ENCODE peak calls at places on chromosomes 7 and 10, in four cellular contexts. E, X, T and D are unnamed samples.

GRCh38 chr7:114008696-114009095 is 89.9 kb upstream of the PPP1R3A start:
- DNase-seq in E (no peak), X (no peak), T (no peak), D (no peak)

GRCh38 chr10:91042069-91042468 is 121.2 kb upstream of the ANKRD1 start:
- DNase-seq in E (no peak), X (no peak), T (no peak), D (no peak)

GRCh38 chr7:17186745-17187144 is 111.7 kb upstream of the AHR start:
- DNase-seq in E (no peak), X (no peak), T (no peak), D (no peak)

GRCh38 chr7:156947120-156947843 is 2.2 kb upstream of the NOM1 start:
- DNase-seq in E (peak), X (no peak), T (peak), D (no peak)

GRCh38 chr7:73612598-73613269 is 11.6 kb downstream of the MLXIPL start:
- DNase-seq in E (peak), X (no peak), T (peak), D (no peak)

GRCh38 chr7:25856056-25856780 is 295.8 kb upstream of the NFE2L3 start:
- DNase-seq in E (no peak), X (no peak), T (peak), D (no peak)

GRCh38 chr10:77601488-77601887 is 36.1 kb downstream of the KCNMA1 start:
- DNase-seq in E (no peak), X (no peak), T (no peak), D (no peak)

GRCh38 chr10:65423043-65423442 is 1502.8 kb upstream of the LRRTM3 start:
- DNase-seq in E (no peak), X (no peak), T (no peak), D (no peak)

GRCh38 chr7:7522421-7522820 is 13.3 kb downstream of the COL28A1 start:
- DNase-seq in E (no peak), X (no peak), T (no peak), D (no peak)

GRCh38 chr7:153939177-153939576 is 113.0 kb upstream of the DPP6 start:
- DNase-seq in E (no peak), X (no peak), T (no peak), D (no peak)

GRCh38 chr10:71512794-71513379 is 116.2 kb downstream of the CDH23 start:
- DNase-seq in E (peak), X (no peak), T (no peak), D (no peak)

GRCh38 chr7:74026406-74027123 is 1.4 kb upstream of the ELN start:
- DNase-seq in E (peak), X (no peak), T (peak), D (peak)

GRCh38 chr7:140062118-140062527 is 628 bp downstream of the PARP12 start:
- DNase-seq in E (no peak), X (no peak), T (peak), D (no peak)
- TF ChIP-seq SP1 in E (no peak), X (no peak), T (no peak), D (no peak)

GRCh38 chr7:125127304-125127703 is 197.7 kb upstream of the POT1 start:
- DNase-seq in E (no peak), X (no peak), T (no peak), D (no peak)
- TF ChIP-seq FOXM1 in E (no peak), X (no peak), T (no peak), D (no peak)

GRCh38 chr10:59177862-59178235 is 1.4 kb downstream of the PHYHIPL start:
- DNase-seq in E (no peak), X (no peak), T (no peak), D (no peak)

GRCh38 chr10:59177031-59177861 is 803 bp downstream of the PHYHIPL start:
- DNase-seq in E (peak), X (no peak), T (no peak), D (peak)

GRCh38 chr10:59180689-59181270 is 4.3 kb downstream of the PHYHIPL start:
- DNase-seq in E (no peak), X (no peak), T (no peak), D (no peak)

GRCh38 chr10:59179027-59179426 is 2.6 kb downstream of the PHYHIPL start:
- DNase-seq in E (no peak), X (no peak), T (no peak), D (no peak)

GRCh38 chr10:59181668-59182067 is 5.2 kb downstream of the PHYHIPL start:
- DNase-seq in E (peak), X (peak), T (no peak), D (peak)
- TF ChIP-seq SP1 in E (no peak), X (no peak), T (no peak), D (no peak)

GRCh38 chr7:70426249-70426880 is 705.6 kb upstream of the GALNT17 start:
- DNase-seq in E (no peak), X (no peak), T (no peak), D (no peak)
- TF ChIP-seq FOXM1 in E (no peak), X (no peak), T (no peak), D (no peak)

DNA sequence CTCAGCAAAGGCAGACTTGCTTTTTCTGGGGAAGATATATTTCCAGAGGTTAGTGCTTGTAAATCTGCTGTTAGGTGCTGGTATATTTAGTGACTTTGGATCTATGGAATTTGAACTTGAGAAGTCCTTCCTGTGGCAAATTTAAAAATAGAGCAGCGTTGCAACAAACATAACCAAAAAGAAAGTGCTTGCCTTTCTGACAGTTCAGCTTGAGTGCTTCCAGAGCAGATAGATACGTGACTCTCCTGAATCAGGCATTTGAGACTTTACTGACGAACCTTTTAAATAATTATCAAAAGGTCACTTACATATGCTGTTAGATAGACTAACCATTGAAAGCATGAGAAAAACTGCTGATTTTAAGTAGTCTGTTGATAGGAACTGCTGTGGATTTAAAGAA is 387.5 kb upstream of the LRRTM3 start:
- DNase-seq in E (no peak), X (no peak), T (no peak), D (no peak)
- TF ChIP-seq SP1 in E (no peak), X (no peak), T (no peak), D (no peak)